ENCODE peak calls at places on chromosomes 11 and 22, in four cellular contexts. B, L, G and I are unnamed samples. For H3K9me2, the result is how much of the 10 kb centered on the place peaks cover.

GRCh38 chr11:124402326-124402922 is 3.6 kb upstream of the OR8B3 start:
- DNase-seq in B (peak), L (peak), G (peak), I (peak)

GRCh38 chr11:58577441-58578135 is 1.3 kb upstream of the ZFP91 start:
- DNase-seq in B (peak), L (no peak), G (peak), I (peak)

GRCh38 chr22:19978748-19979147 is 37.1 kb upstream of the TXNRD2 start:
- DNase-seq in B (no peak), L (no peak), G (no peak), I (no peak)

GRCh38 chr11:43789700-43790443 is 90.8 kb upstream of the ALKBH3 start:
- DNase-seq in B (no peak), L (no peak), G (peak), I (no peak)

GRCh38 chr22:20386972-20387371 is 7.0 kb upstream of the ZNF74 start:
- DNase-seq in B (no peak), L (no peak), G (no peak), I (no peak)

GRCh38 chr22:36536717-36537116 is 7.8 kb upstream of the EIF3D start:
- DNase-seq in B (no peak), L (peak), G (no peak), I (no peak)

GRCh38 chr11:61345170-61345610 is 12.2 kb downstream of the TKFC start:
- DNase-seq in B (peak), L (no peak), G (no peak), I (no peak)

GRCh38 chr11:71190551-71190950 is 61.8 kb downstream of the SHANK2 start:
- DNase-seq in B (no peak), L (no peak), G (no peak), I (no peak)

GRCh38 chr11:127844843-127845242 is 742.5 kb downstream of the ETS1 start:
- DNase-seq in B (no peak), L (no peak), G (no peak), I (no peak)

GRCh38 chr22:22848364-22848866 is 39.2 kb upstream of the IGLL5 start:
- DNase-seq in B (peak), L (peak), G (peak), I (peak)

GRCh38 chr11:133038850-133039249 is 493.5 kb downstream of the OPCML start:
- DNase-seq in B (no peak), L (no peak), G (no peak), I (peak)

GRCh38 chr11:94450061-94450460 is 43.6 kb downstream of the MRE11 start:
- DNase-seq in B (no peak), L (no peak), G (peak), I (no peak)

GRCh38 chr11:79021601-79022000 is 419.2 kb downstream of the TENM4 start:
- DNase-seq in B (no peak), L (no peak), G (no peak), I (no peak)

GRCh38 chr11:131885371-131885770 is 515.0 kb downstream of the NTM start:
- DNase-seq in B (no peak), L (no peak), G (no peak), I (no peak)

GRCh38 chr11:128519353-128519752 is 68.0 kb downstream of the ETS1 start:
- DNase-seq in B (no peak), L (no peak), G (peak), I (no peak)

GRCh38 chr11:44356351-44356750 is 46.4 kb upstream of the ALX4 start:
- DNase-seq in B (no peak), L (no peak), G (no peak), I (no peak)

GRCh38 chr11:125874556-125875124 is 12.8 kb upstream of the HYLS1 start:
- DNase-seq in B (peak), L (peak), G (peak), I (peak)

GRCh38 chr22:38465673-38466490 is 2.0 kb upstream of the KDELR3 start:
- DNase-seq in B (no peak), L (no peak), G (no peak), I (no peak)
- H3K9me2 ChIP-seq in B (under half), L (under half), G (under half), I (under half)

GRCh38 chr11:12827369-12827768 is 153.1 kb downstream of the TEAD1 start:
- DNase-seq in B (no peak), L (no peak), G (no peak), I (no peak)
- H3K27ac ChIP-seq in B (peak), L (peak), G (peak), I (peak)

DNA sequence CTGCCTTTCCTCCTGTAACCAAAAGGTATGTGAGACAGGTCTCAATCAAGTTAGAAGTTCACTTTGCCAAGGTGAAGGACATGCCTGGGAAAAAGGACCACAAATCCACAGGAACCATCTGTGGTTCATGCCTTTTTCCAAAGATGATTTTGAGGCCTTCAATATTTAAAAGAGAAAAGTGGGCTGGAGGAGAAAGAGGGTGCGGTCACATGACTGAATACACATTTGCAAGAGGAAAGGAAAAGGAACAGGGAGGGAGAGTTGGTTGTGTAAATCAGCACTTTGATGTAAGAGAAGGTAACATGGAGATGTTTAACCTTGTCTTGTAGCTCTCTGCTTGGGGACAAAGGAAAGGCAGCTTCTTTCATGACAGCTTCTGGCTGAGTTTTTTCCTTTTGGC is 21.2 kb downstream of the MOV10L1 start:
- DNase-seq in B (no peak), L (peak), G (no peak), I (no peak)
- TF ChIP-seq CTCF in B (no peak), L (no peak), G (no peak), I (no peak)

DNA sequence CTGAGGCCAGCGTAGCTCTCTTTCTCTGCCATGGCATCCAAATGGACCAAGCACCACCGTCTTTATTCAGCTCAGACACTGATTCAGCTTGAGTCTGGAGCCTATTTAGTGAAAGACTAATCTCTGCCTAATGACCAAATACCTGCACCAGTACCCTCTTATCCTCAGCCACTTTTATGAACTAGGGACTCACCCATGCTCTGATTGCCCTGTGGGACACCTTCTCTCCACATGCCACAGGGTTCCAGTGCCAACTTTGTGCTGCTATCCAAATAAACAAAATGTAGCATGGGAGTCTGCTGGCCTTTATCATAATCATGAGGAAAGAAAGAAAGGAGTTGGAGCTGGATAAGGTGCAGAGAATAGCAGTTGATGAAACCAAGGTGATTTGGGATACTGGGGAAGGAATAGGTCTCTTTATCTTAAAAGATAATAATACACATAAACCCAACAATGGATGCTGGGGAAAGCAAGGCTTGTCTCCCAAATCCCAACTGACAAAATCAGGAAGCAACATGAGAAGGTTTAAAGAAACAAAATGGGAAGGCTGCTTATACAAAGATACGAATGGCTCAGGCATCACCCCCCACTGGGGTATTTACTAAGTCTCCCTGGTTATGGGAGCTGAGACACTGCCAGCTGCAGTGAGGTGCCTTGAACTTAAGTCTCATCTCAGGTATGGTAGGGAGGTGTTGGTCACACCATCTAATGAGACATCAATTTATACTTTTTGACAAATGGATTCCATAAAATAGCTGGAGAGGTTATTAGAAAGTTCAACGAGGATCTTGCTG is 63.3 kb downstream of the SYT9 start:
- DNase-seq in B (no peak), L (peak), G (no peak), I (no peak)
- H3K9me2 ChIP-seq in B (under half), L (under half), G (under half), I (under half)

GRCh38 chr11:1826552-1827094 is 8.2 kb upstream of the SYT8 start:
- DNase-seq in B (no peak), L (peak), G (peak), I (no peak)

GRCh38 chr11:1824221-1825038 is 10.4 kb upstream of the SYT8 start:
- DNase-seq in B (no peak), L (no peak), G (no peak), I (no peak)

GRCh38 chr11:1827095-1827797 is 7.5 kb upstream of the SYT8 start:
- DNase-seq in B (peak), L (no peak), G (peak), I (no peak)

GRCh38 chr11:1825039-1825740 is 9.6 kb upstream of the SYT8 start:
- DNase-seq in B (peak), L (peak), G (no peak), I (peak)

DNA sequence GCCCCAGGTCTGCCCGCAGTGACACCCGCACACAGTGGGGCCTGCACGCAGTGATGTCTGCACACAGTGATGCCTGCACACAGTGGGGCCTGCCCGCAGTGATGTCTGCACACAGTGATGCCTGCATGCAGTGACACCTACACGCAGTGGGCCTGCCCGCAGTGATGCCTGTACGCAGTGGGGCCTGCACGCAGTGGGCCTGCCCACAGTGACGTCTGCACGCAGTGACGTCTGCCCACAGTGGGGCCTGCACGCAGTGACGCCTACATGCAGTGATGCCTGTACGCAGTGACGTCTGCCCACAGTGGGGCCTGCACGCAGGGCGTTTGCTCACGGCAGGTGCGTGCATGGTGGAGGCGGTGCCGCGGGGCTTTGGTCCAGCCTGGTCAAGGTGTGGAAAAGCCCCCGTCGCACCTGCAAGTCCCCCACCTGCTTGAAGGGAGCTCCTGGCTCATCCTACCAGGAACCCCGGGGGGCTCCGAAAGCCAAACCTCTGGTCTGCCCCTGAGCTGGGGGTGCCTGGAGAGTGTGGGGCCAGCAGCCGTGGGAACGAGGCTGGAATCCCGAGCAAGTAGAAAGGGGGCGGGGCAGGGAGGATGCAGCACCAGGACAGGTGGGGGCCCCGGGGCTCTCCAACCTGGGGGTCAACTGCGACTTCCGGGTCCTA is 8.9 kb upstream of the SYT8 start:
- DNase-seq in B (no peak), L (no peak), G (no peak), I (no peak)
- H3K27ac ChIP-seq in B (no peak), L (no peak), G (no peak), I (no peak)

GRCh38 chr11:118263694-118264567 is at the start of gene MPZL2:
- DNase-seq in B (peak), L (peak), G (peak), I (peak)
- TF ChIP-seq CTCF in B (peak), L (no peak), G (peak), I (no peak)

DNA sequence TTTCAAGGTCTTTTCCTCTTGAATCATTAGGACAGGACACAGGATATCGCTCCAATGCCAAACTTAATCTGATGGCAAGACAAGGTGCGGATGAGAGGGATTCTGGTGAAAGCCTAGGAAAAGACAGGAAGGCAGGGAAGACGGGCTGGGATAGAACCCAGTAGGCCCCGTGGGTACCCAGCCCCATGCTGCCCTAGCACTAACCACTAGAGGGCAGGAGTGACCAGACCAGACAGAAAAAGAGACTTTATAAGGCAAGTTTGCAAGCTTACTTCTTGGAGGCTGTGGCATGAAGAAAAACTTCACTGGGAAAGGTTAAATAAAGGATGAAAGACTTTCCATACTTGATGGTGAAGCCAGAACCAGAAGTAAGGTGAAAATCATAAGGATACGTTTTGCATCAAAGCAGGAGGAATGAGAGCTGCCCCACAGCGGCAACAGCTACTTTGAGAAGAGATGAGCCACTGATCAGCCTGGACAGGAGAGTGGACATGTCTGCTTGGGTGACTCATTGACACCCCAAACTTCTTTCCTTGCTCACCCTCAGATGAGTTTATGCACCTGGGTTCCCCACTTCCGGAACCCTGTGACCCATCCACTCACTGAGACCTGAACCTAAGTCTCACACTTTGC is 39.8 kb downstream of the SYN3 start:
- DNase-seq in B (peak), L (peak), G (peak), I (peak)
- H3K9me2 ChIP-seq in B (under half), L (under half), G (under half), I (under half)

GRCh38 chr11:86497836-86498235 is 123.1 kb downstream of the CCDC81 start:
- DNase-seq in B (no peak), L (no peak), G (no peak), I (no peak)
- H3K27ac ChIP-seq in B (no peak), L (no peak), G (no peak), I (no peak)